ENCODE peak calls at places on chromosomes 16 and 17, in four cellular contexts. H is right lobe of liver, X is fibroblast of pulmonary artery, B is A549. L is an unnamed sample.

GRCh38 chr16:28491080-28491969 is 549 bp downstream of the CLN3 start:
- DNase-seq in H (no peak), B (no peak), X (peak), L (no peak)

GRCh38 chr17:74215332-74215727 is 2.0 kb downstream of the TTYH2 start:
- DNase-seq in X (no peak), H (no peak), B (no peak), L (no peak)

GRCh38 chr16:77874347-77874746 is 86.0 kb downstream of the VAT1L start:
- DNase-seq in X (no peak), H (no peak), B (no peak), L (no peak)

GRCh38 chr17:43673516-43674323 is 12.0 kb upstream of the MEOX1 start:
- DNase-seq in X (peak), B (peak), H (peak), L (peak)

GRCh38 chr16:19419691-19420060 is 2.0 kb downstream of the TMC5 start:
- DNase-seq in X (no peak), B (peak), H (no peak), L (peak)

GRCh38 chr16:54446639-54447038 is 160.1 kb upstream of the IRX3 start:
- DNase-seq in H (no peak), X (peak), B (peak), L (peak)

GRCh38 chr17:32514587-32514986 is 27.8 kb downstream of the CDK5R1 start:
- DNase-seq in X (no peak), B (no peak), H (no peak), L (no peak)

GRCh38 chr17:72677714-72678390 is 414.6 kb downstream of the SLC39A11 start:
- DNase-seq in H (no peak), X (peak), B (no peak), L (peak)

GRCh38 chr17:51434434-51435170 is 174.3 kb downstream of the UTP18 start:
- DNase-seq in B (peak), H (no peak), X (no peak), L (no peak)

GRCh38 chr16:48435319-48435682 is 50.1 kb upstream of the SIAH1 start:
- DNase-seq in X (no peak), B (no peak), H (no peak), L (peak)

GRCh38 chr17:4635823-4636375 is 5.6 kb downstream of the ALOX15 start:
- DNase-seq in H (no peak), X (no peak), B (no peak), L (no peak)

GRCh38 chr17:34762078-34762477 is 182.7 kb downstream of the TMEM132E start:
- DNase-seq in B (no peak), H (peak), X (no peak), L (no peak)

GRCh38 chr16:81446318-81447275 is 2.0 kb downstream of the CMIP start:
- DNase-seq in X (no peak), H (peak), B (peak), L (no peak)

GRCh38 chr17:44830359-44831269 is 527 bp upstream of the GJC1 start:
- DNase-seq in B (peak), X (peak), H (no peak), L (no peak)

GRCh38 chr16:89105599-89106151 is 12.0 kb downstream of the ACSF3 start:
- DNase-seq in B (no peak), X (no peak), H (peak), L (no peak)

GRCh38 chr16:30741461-30741914 is 6.7 kb upstream of the PHKG2 start:
- DNase-seq in B (peak), H (peak), X (peak), L (peak)

GRCh38 chr16:28596115-28596630 is 677 bp downstream of the SULT1A2 start:
- DNase-seq in X (no peak), B (no peak), H (peak), L (no peak)

GRCh38 chr16:69861276-69862030 is 89.7 kb upstream of the CLEC18A start:
- DNase-seq in X (peak), B (no peak), H (no peak), L (peak)

GRCh38 chr17:40025991-40026815 is 11.0 kb downstream of the CSF3 start:
- DNase-seq in H (peak), X (peak), B (no peak), L (peak)

GRCh38 chr17:81409190-81409935 is 14.1 kb downstream of the BAHCC1 start:
- DNase-seq in H (no peak), B (peak), X (no peak), L (no peak)

GRCh38 chr17:80363518-80364090 is 51.4 kb upstream of the ENDOV start:
- DNase-seq in B (no peak), H (no peak), X (no peak), L (no peak)

GRCh38 chr17:80363120-80363515 is 51.8 kb upstream of the ENDOV start:
- DNase-seq in X (no peak), B (no peak), H (no peak), L (peak)

GRCh38 chr17:80360396-80360795 is 54.6 kb upstream of the ENDOV start:
- DNase-seq in X (no peak), H (no peak), B (no peak), L (no peak)

GRCh38 chr17:80362428-80363119 is 52.4 kb upstream of the ENDOV start:
- DNase-seq in X (peak), B (no peak), H (no peak), L (peak)

GRCh38 chr17:80361495-80362220 is 53.3 kb upstream of the ENDOV start:
- DNase-seq in B (peak), H (no peak), X (peak), L (peak)
- TF ChIP-seq CTCF in B (peak), H (peak), X (peak), L (peak)

DNA sequence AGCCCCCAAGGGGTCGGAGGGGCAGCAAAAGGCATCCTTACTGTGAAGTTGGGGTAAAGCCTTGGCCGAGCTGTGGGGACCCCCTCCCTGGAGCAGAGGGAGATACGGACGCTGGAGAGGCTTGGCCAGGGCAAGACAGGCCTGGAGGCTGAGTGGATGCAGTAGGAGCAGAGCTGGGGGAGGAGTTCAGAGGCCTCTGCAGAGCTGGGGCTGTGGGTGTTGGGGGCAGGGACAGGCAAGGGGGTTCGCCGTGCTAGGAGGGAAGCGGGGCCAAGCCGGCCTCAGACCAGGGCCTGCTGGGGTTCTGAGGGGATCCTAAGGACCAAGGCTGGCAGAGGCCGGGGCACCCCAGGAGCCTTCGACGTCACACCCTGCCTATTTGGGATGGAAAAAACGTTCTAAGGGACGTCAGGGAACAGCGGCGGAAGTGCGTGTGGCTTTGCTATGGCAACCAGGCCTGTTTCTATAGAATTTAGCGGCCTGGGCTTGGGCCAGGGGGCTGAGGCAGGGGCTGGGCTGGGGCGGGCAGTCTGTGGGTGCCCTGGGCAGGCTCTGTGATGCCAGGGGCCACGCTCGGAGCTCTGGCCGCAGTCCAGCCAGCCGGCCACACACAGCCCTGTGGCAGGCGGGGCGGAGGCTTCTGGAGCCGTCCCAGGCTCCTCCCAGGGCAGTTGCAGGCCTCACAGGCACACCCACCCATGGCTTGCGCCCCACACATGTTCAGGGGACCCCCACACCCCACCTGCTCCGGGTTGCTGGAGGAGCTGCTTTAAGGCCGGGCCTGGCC is 3.7 kb downstream of the TRAF7 start:
- DNase-seq in B (peak), H (peak), X (peak), L (peak)
- H3K4me3 ChIP-seq in B (no peak), H (peak), X (no peak), L (peak)

GRCh38 chr17:7894866-7895265 is 6.3 kb downstream of the CHD3 start:
- DNase-seq in B (no peak), X (no peak), H (no peak), L (no peak)

GRCh38 chr17:7897090-7897489 is 8.5 kb downstream of the CHD3 start:
- DNase-seq in X (no peak), B (no peak), H (no peak), L (no peak)

GRCh38 chr17:7894226-7894625 is 5.6 kb downstream of the CHD3 start:
- DNase-seq in H (no peak), X (no peak), B (no peak), L (no peak)

GRCh38 chr17:7893226-7893880 is 4.8 kb downstream of the CHD3 start:
- DNase-seq in B (no peak), X (no peak), H (no peak), L (no peak)

DNA sequence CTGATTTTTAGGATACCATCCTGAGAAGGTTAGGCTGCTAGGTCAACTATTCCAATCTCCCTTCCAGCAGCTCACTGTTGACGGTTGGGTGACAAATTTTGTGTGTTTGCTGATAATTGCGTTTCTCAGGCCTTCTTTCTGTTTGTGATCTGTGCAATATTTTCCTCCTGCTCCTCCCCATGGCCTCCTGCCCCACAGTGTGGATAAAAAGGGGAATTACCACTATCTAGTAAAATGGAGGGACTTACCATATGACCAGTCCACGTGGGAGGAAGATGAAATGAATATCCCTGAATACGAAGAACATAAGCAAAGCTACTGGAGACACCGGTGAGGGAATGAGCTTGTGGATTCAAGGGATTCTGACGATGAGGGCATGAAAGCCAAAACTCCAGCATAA is 9.2 kb downstream of the CHD3 start:
- DNase-seq in X (peak), B (peak), H (peak), L (peak)
- TF ChIP-seq CTCF in X (peak), B (peak), H (peak), L (peak)

GRCh38 chr17:78343099-78343432 is 16.8 kb downstream of the SOCS3 start:
- DNase-seq in X (peak), B (no peak), H (no peak), L (peak)

GRCh38 chr17:78342438-78343098 is 17.3 kb downstream of the SOCS3 start:
- DNase-seq in X (peak), B (peak), H (no peak), L (peak)

GRCh38 chr17:78340183-78340955 is 19.5 kb downstream of the SOCS3 start:
- DNase-seq in X (no peak), H (no peak), B (no peak), L (peak)

GRCh38 chr17:78343433-78344201 is 16.3 kb downstream of the SOCS3 start:
- DNase-seq in B (no peak), X (no peak), H (no peak), L (no peak)

GRCh38 chr17:78341559-78342437 is 18.1 kb downstream of the SOCS3 start:
- DNase-seq in H (peak), B (peak), X (peak), L (peak)
- H3K4me3 ChIP-seq in H (peak), B (peak), X (peak), L (peak)

GRCh38 chr17:47821424-47822379 is at the start of gene OSBPL7:
- DNase-seq in B (peak), X (peak), H (no peak), L (peak)
- TF ChIP-seq CTCF in B (peak), X (peak), H (no peak), L (no peak)

GRCh38 chr17:63695889-63696288 is 4.0 kb downstream of the LIMD2 start:
- DNase-seq in X (no peak), H (no peak), B (no peak), L (no peak)
- H3K4me3 ChIP-seq in X (no peak), H (no peak), B (no peak), L (no peak)

DNA sequence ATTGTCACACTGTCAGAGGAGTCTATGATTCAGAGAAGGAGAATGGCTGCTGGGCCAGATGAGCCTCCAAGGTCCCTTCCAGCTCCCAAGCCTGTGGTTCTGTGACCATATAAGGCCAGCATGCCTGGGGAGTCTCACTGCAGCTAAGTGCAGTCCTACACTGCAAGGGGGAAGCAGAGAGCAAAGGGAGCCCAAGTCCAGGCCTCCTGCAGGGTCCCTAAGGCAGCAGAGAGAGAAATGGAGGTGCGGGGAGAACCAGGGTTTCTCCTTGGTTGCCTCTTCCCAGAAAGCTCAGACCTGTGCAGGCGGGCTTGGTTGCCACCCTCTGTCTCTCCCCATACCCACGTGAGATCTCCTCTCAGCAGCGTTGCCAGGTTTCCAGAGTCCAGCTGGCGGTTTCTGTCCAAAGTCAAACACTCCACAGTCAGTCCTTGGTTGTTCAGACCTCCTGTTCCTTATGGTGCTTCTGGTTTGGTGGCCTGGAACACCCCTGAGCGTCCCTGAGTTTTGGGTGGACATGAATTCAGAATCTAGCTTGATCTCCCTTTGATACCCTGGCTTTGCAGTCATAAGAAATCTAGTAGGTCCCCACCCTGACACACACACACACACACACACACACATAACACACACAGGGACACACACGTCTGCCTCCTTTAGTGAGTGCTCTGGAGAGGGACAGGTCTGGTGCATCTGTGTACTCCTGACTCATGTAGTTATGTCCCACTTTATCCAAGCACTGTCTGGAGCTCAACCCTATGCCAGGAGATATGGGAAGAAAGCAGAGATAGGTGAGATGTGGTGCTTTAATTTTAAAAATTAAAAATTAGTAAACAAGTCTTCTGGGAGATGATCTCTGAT is 78.8 kb downstream of the GNAO1 start:
- DNase-seq in B (peak), X (peak), H (peak), L (peak)
- TF ChIP-seq CTCF in B (no peak), X (peak), H (peak), L (no peak)

GRCh38 chr17:213286-214105 is 32.0 kb upstream of the DOC2B start:
- DNase-seq in X (no peak), H (no peak), B (no peak), L (no peak)
- H3K4me3 ChIP-seq in X (no peak), H (no peak), B (no peak), L (no peak)